ENCODE peak calls at places on chromosome 9, in six cellular contexts. M is AG04450, B is IMR-90, D is dorsolateral prefrontal cortex, N is psoas muscle, F is cardiac muscle cell. X is an unnamed sample.

GRCh38 chr9:114856210-114856941 is 50.5 kb upstream of the TNFSF15 start:
- DNase-seq in M (peak; percentile 69), B (peak; percentile 82), D (no peak), N (no peak), F (peak; percentile 38), X (no peak)

GRCh38 chr9:82020341-82020740 is 31.8 kb downstream of the SPATA31D1 start:
- DNase-seq in M (no peak), B (no peak), D (no peak), N (no peak), F (no peak), X (no peak)

GRCh38 chr9:126781717-126782388 is 23.0 kb upstream of the ZBTB43 start:
- DNase-seq in M (peak; percentile 39), B (peak; percentile 59), D (peak; percentile 90), N (peak; percentile 91), F (peak; percentile 81), X (peak; percentile 54)

GRCh38 chr9:126844085-126844484 is 16.4 kb upstream of the ZBTB34 start:
- DNase-seq in M (peak; percentile 20), B (peak; percentile 80), D (no peak), N (no peak), F (peak; percentile 58), X (no peak)

GRCh38 chr9:69130456-69131441 is 43.3 kb upstream of the TJP2 start:
- DNase-seq in M (no peak), B (peak; percentile 90), D (no peak), N (no peak), F (peak; percentile 94), X (no peak)

GRCh38 chr9:123322771-123323481 is 33.1 kb upstream of the CRB2 start:
- DNase-seq in M (no peak), B (no peak), D (no peak), N (no peak), F (no peak), X (peak; percentile 77)

GRCh38 chr9:135885100-135885853 is 22.1 kb downstream of the CAMSAP1 start:
- DNase-seq in M (no peak), B (peak; percentile 60), D (no peak), N (no peak), F (no peak), X (no peak)

GRCh38 chr9:111525056-111525977 is at the start of gene ZNF483:
- DNase-seq in M (peak; percentile 32), B (peak; percentile 75), D (peak; percentile 90), N (peak; percentile 80), F (peak; percentile 83), X (peak; percentile 78)

GRCh38 chr9:34179528-34180138 is 790 bp downstream of the UBAP1 start:
- DNase-seq in M (no peak), B (peak; percentile 61), D (no peak), N (no peak), F (peak; percentile 76), X (no peak)

GRCh38 chr9:117400131-117400530 is 14.7 kb downstream of the ASTN2 start:
- DNase-seq in M (no peak), B (no peak), D (no peak), N (no peak), F (no peak), X (no peak)

GRCh38 chr9:120711354-120711753 is 2.9 kb downstream of the MEGF9 start:
- DNase-seq in M (no peak), B (no peak), D (no peak), N (no peak), F (no peak), X (no peak)

GRCh38 chr9:3385871-3386270 is 139.9 kb downstream of the RFX3 start:
- DNase-seq in M (no peak), B (no peak), D (no peak), N (no peak), F (no peak), X (peak; percentile 39)

GRCh38 chr9:69379250-69379982 is 54.4 kb downstream of the ENTREP1 start:
- DNase-seq in M (no peak), B (peak; percentile 51), D (no peak), N (peak; percentile 83), F (peak; percentile 57), X (no peak)

GRCh38 chr9:19162956-19163355 is 35.7 kb upstream of the PLIN2 start:
- DNase-seq in M (no peak), B (no peak), D (no peak), N (peak; percentile 67), F (peak; percentile 79), X (no peak)

GRCh38 chr9:6584881-6585597 is 60.5 kb downstream of the GLDC start:
- DNase-seq in M (no peak), B (peak; percentile 40), D (no peak), N (no peak), F (peak; percentile 60), X (peak; percentile 41)

GRCh38 chr9:121278535-121279169 is 10.7 kb downstream of the GSN start:
- DNase-seq in M (peak; percentile 97), B (peak; percentile 99), D (no peak), N (peak; percentile 73), F (peak; percentile 97), X (no peak)

GRCh38 chr9:115615821-115616665 is 498.1 kb upstream of the TNC start:
- DNase-seq in M (peak; percentile 69), B (peak; percentile 96), D (no peak), N (no peak), F (peak; percentile 50), X (no peak)

GRCh38 chr9:73155968-73156592 is 4.4 kb downstream of the ANXA1 start:
- DNase-seq in M (no peak), B (no peak), D (no peak), N (no peak), F (no peak), X (no peak)
- H3K4me3 ChIP-seq in M (no peak overlapping the region), B (no peak overlapping the region), D (no peak overlapping the region), N (no peak overlapping the region), F (no peak overlapping the region), X (no peak overlapping the region)

GRCh38 chr9:95193480-95193879 is 124.0 kb downstream of the FANCC start:
- DNase-seq in M (no peak), B (no peak), D (no peak), N (no peak), F (no peak), X (no peak)
- TF ChIP-seq CTCF in M (no peak), B (no peak), D (no peak), N (no peak), F (no peak), X (no peak)

GRCh38 chr9:137163101-137163661 is 6.7 kb downstream of the LRRC26 start:
- DNase-seq in M (no peak), B (no peak), D (no peak), N (no peak), F (no peak), X (no peak)
- H3K27me3 ChIP-seq in M (peaks cover 63% of the 10 kb centered on the region), B (peaks cover 88% of the 10 kb centered on the region), D (no peaks in the 10 kb centered on the region), N (no peaks in the 10 kb centered on the region), F (peaks cover 100% of the 10 kb centered on the region), X (no peaks in the 10 kb centered on the region)

GRCh38 chr9:106284300-106284699 is 578.7 kb upstream of the ZNF462 start:
- DNase-seq in M (no peak), B (no peak), D (no peak), N (no peak), F (no peak), X (no peak)

GRCh38 chr9:106288689-106289088 is 574.3 kb upstream of the ZNF462 start:
- DNase-seq in M (no peak), B (no peak), D (no peak), N (no peak), F (no peak), X (no peak)

GRCh38 chr9:106286249-106286648 is 576.7 kb upstream of the ZNF462 start:
- DNase-seq in M (no peak), B (no peak), D (no peak), N (no peak), F (peak; percentile 35), X (no peak)

GRCh38 chr9:106287108-106287631 is 575.8 kb upstream of the ZNF462 start:
- DNase-seq in M (no peak), B (no peak), D (no peak), N (peak; percentile 39), F (peak; percentile 18), X (no peak)
- H3K4me3 ChIP-seq in M (no peak overlapping the region), B (no peak overlapping the region), D (peak overlapping the region; percentile 65), N (peak overlapping the region; percentile 51), F (no peak overlapping the region), X (no peak overlapping the region)